ENCODE peak calls at places on chromosomes 3 and 15, in seven cellular contexts. One of them, this sample, is unnamed.

GRCh38 chr15:85872125-85872524 is 77.4 kb upstream of the KLHL25 start:
- DNase-seq in lower lobe of right lung: no peak
- DNase-seq in activated naive CD4-positive, alpha-beta T cell treated with Interleukin-2 at 50 U/mL for 16 hours: no peak
- DNase-seq in ovary: no peak
- DNase-seq in DMS153: no peak
- DNase-seq in pulmonary artery endothelial cell: no peak
- DNase-seq in stimulated activated CD4-positive, alpha-beta T cell treated with anti-CD3 and anti-CD28 coated beads, Interleukin-1b, Interleukin-23, amount 100 ng/mL, for 48 hours: no peak
- DNase-seq in this sample: no peak

GRCh38 chr3:45367451-45367850 is 20.9 kb upstream of the LARS2 start:
- DNase-seq in lower lobe of right lung: no peak
- DNase-seq in activated naive CD4-positive, alpha-beta T cell treated with Interleukin-2 at 50 U/mL for 16 hours: no peak
- DNase-seq in ovary: no peak
- DNase-seq in DMS153: no peak
- DNase-seq in pulmonary artery endothelial cell: no peak
- DNase-seq in stimulated activated CD4-positive, alpha-beta T cell treated with anti-CD3 and anti-CD28 coated beads, Interleukin-1b, Interleukin-23, amount 100 ng/mL, for 48 hours: no peak
- DNase-seq in this sample: no peak

GRCh38 chr3:128266453-128266852 is 113.2 kb downstream of the EEFSEC start:
- DNase-seq in lower lobe of right lung: no peak
- DNase-seq in activated naive CD4-positive, alpha-beta T cell treated with Interleukin-2 at 50 U/mL for 16 hours: no peak
- DNase-seq in ovary: no peak
- DNase-seq in DMS153: no peak
- DNase-seq in pulmonary artery endothelial cell: no peak
- DNase-seq in stimulated activated CD4-positive, alpha-beta T cell treated with anti-CD3 and anti-CD28 coated beads, Interleukin-1b, Interleukin-23, amount 100 ng/mL, for 48 hours: no peak
- DNase-seq in this sample: no peak

GRCh38 chr3:43497905-43498365 is 123.9 kb downstream of the ANO10 start:
- DNase-seq in lower lobe of right lung: no peak
- DNase-seq in activated naive CD4-positive, alpha-beta T cell treated with Interleukin-2 at 50 U/mL for 16 hours: no peak
- DNase-seq in ovary: no peak
- DNase-seq in DMS153: no peak
- DNase-seq in pulmonary artery endothelial cell: no peak
- DNase-seq in stimulated activated CD4-positive, alpha-beta T cell treated with anti-CD3 and anti-CD28 coated beads, Interleukin-1b, Interleukin-23, amount 100 ng/mL, for 48 hours: no peak
- DNase-seq in this sample: no peak

GRCh38 chr15:92643849-92644815 is 11.4 kb downstream of the FAM174B start:
- DNase-seq in lower lobe of right lung: no peak
- DNase-seq in activated naive CD4-positive, alpha-beta T cell treated with Interleukin-2 at 50 U/mL for 16 hours: no peak
- DNase-seq in ovary: no peak
- DNase-seq in DMS153: peak; percentile 3
- DNase-seq in pulmonary artery endothelial cell: no peak
- DNase-seq in stimulated activated CD4-positive, alpha-beta T cell treated with anti-CD3 and anti-CD28 coated beads, Interleukin-1b, Interleukin-23, amount 100 ng/mL, for 48 hours: no peak
- DNase-seq in this sample: no peak

GRCh38 chr3:16456784-16457415 is 56.6 kb downstream of the RFTN1 start:
- DNase-seq in lower lobe of right lung: no peak
- DNase-seq in activated naive CD4-positive, alpha-beta T cell treated with Interleukin-2 at 50 U/mL for 16 hours: no peak
- DNase-seq in ovary: peak; percentile 56
- DNase-seq in DMS153: no peak
- DNase-seq in pulmonary artery endothelial cell: no peak
- DNase-seq in stimulated activated CD4-positive, alpha-beta T cell treated with anti-CD3 and anti-CD28 coated beads, Interleukin-1b, Interleukin-23, amount 100 ng/mL, for 48 hours: no peak
- DNase-seq in this sample: no peak

GRCh38 chr3:76369170-76369569 is 583.8 kb upstream of the ZNF717 start:
- DNase-seq in lower lobe of right lung: no peak
- DNase-seq in activated naive CD4-positive, alpha-beta T cell treated with Interleukin-2 at 50 U/mL for 16 hours: no peak
- DNase-seq in ovary: no peak
- DNase-seq in DMS153: no peak
- DNase-seq in pulmonary artery endothelial cell: no peak
- DNase-seq in stimulated activated CD4-positive, alpha-beta T cell treated with anti-CD3 and anti-CD28 coated beads, Interleukin-1b, Interleukin-23, amount 100 ng/mL, for 48 hours: no peak
- DNase-seq in this sample: no peak

GRCh38 chr3:64179860-64180259 is 45.4 kb downstream of the PRICKLE2 start:
- DNase-seq in lower lobe of right lung: no peak
- DNase-seq in activated naive CD4-positive, alpha-beta T cell treated with Interleukin-2 at 50 U/mL for 16 hours: no peak
- DNase-seq in ovary: no peak
- DNase-seq in DMS153: no peak
- DNase-seq in pulmonary artery endothelial cell: no peak
- DNase-seq in stimulated activated CD4-positive, alpha-beta T cell treated with anti-CD3 and anti-CD28 coated beads, Interleukin-1b, Interleukin-23, amount 100 ng/mL, for 48 hours: no peak
- DNase-seq in this sample: no peak

GRCh38 chr15:31298707-31299172 is 27.9 kb upstream of the KLF13 start:
- DNase-seq in lower lobe of right lung: no peak
- DNase-seq in activated naive CD4-positive, alpha-beta T cell treated with Interleukin-2 at 50 U/mL for 16 hours: no peak
- DNase-seq in ovary: no peak
- DNase-seq in DMS153: no peak
- DNase-seq in pulmonary artery endothelial cell: no peak
- DNase-seq in stimulated activated CD4-positive, alpha-beta T cell treated with anti-CD3 and anti-CD28 coated beads, Interleukin-1b, Interleukin-23, amount 100 ng/mL, for 48 hours: no peak
- DNase-seq in this sample: no peak

GRCh38 chr15:48596841-48597240 is 48.7 kb downstream of the FBN1 start:
- DNase-seq in lower lobe of right lung: no peak
- DNase-seq in activated naive CD4-positive, alpha-beta T cell treated with Interleukin-2 at 50 U/mL for 16 hours: no peak
- DNase-seq in ovary: no peak
- DNase-seq in DMS153: no peak
- DNase-seq in pulmonary artery endothelial cell: no peak
- DNase-seq in stimulated activated CD4-positive, alpha-beta T cell treated with anti-CD3 and anti-CD28 coated beads, Interleukin-1b, Interleukin-23, amount 100 ng/mL, for 48 hours: no peak
- DNase-seq in this sample: no peak

GRCh38 chr3:12643010-12643380 is 20.9 kb downstream of the RAF1 start:
- DNase-seq in lower lobe of right lung: no peak
- DNase-seq in activated naive CD4-positive, alpha-beta T cell treated with Interleukin-2 at 50 U/mL for 16 hours: no peak
- DNase-seq in ovary: no peak
- DNase-seq in DMS153: no peak
- DNase-seq in pulmonary artery endothelial cell: no peak
- DNase-seq in stimulated activated CD4-positive, alpha-beta T cell treated with anti-CD3 and anti-CD28 coated beads, Interleukin-1b, Interleukin-23, amount 100 ng/mL, for 48 hours: no peak
- DNase-seq in this sample: no peak

GRCh38 chr3:45958333-45958791 is 15.1 kb downstream of the CXCR6 start:
- DNase-seq in lower lobe of right lung: no peak
- DNase-seq in activated naive CD4-positive, alpha-beta T cell treated with Interleukin-2 at 50 U/mL for 16 hours: no peak
- DNase-seq in ovary: no peak
- DNase-seq in DMS153: no peak
- DNase-seq in pulmonary artery endothelial cell: no peak
- DNase-seq in stimulated activated CD4-positive, alpha-beta T cell treated with anti-CD3 and anti-CD28 coated beads, Interleukin-1b, Interleukin-23, amount 100 ng/mL, for 48 hours: no peak
- DNase-seq in this sample: no peak

GRCh38 chr15:62887113-62887570 is 155.4 kb upstream of the TPM1 start:
- DNase-seq in lower lobe of right lung: no peak
- DNase-seq in activated naive CD4-positive, alpha-beta T cell treated with Interleukin-2 at 50 U/mL for 16 hours: no peak
- DNase-seq in ovary: no peak
- DNase-seq in DMS153: no peak
- DNase-seq in pulmonary artery endothelial cell: no peak
- DNase-seq in stimulated activated CD4-positive, alpha-beta T cell treated with anti-CD3 and anti-CD28 coated beads, Interleukin-1b, Interleukin-23, amount 100 ng/mL, for 48 hours: no peak
- DNase-seq in this sample: no peak

GRCh38 chr3:137509354-137510045 is 254.6 kb upstream of the SOX14 start:
- DNase-seq in lower lobe of right lung: no peak
- DNase-seq in activated naive CD4-positive, alpha-beta T cell treated with Interleukin-2 at 50 U/mL for 16 hours: no peak
- DNase-seq in ovary: no peak
- DNase-seq in DMS153: no peak
- DNase-seq in pulmonary artery endothelial cell: no peak
- DNase-seq in stimulated activated CD4-positive, alpha-beta T cell treated with anti-CD3 and anti-CD28 coated beads, Interleukin-1b, Interleukin-23, amount 100 ng/mL, for 48 hours: no peak
- DNase-seq in this sample: no peak

GRCh38 chr3:141441381-141442365 is 45.2 kb upstream of the RASA2 start:
- DNase-seq in lower lobe of right lung: peak; percentile 85
- DNase-seq in activated naive CD4-positive, alpha-beta T cell treated with Interleukin-2 at 50 U/mL for 16 hours: peak; percentile 83
- DNase-seq in ovary: peak; percentile 60
- DNase-seq in DMS153: peak; percentile 5
- DNase-seq in pulmonary artery endothelial cell: no peak
- DNase-seq in stimulated activated CD4-positive, alpha-beta T cell treated with anti-CD3 and anti-CD28 coated beads, Interleukin-1b, Interleukin-23, amount 100 ng/mL, for 48 hours: peak; percentile 80
- DNase-seq in this sample: peak; percentile 45

GRCh38 chr3:52277972-52278509 is 408 bp downstream of the WDR82 start:
- DNase-seq in lower lobe of right lung: peak; percentile 83
- DNase-seq in activated naive CD4-positive, alpha-beta T cell treated with Interleukin-2 at 50 U/mL for 16 hours: no peak
- DNase-seq in ovary: no peak
- DNase-seq in DMS153: no peak
- DNase-seq in pulmonary artery endothelial cell: no peak
- DNase-seq in stimulated activated CD4-positive, alpha-beta T cell treated with anti-CD3 and anti-CD28 coated beads, Interleukin-1b, Interleukin-23, amount 100 ng/mL, for 48 hours: no peak
- DNase-seq in this sample: no peak

GRCh38 chr3:61561374-61562041 is at the start of gene PTPRG:
- DNase-seq in lower lobe of right lung: peak; percentile 85
- DNase-seq in activated naive CD4-positive, alpha-beta T cell treated with Interleukin-2 at 50 U/mL for 16 hours: no peak
- DNase-seq in ovary: peak; percentile 94
- DNase-seq in DMS153: peak; percentile 76
- DNase-seq in pulmonary artery endothelial cell: peak; percentile 79
- DNase-seq in stimulated activated CD4-positive, alpha-beta T cell treated with anti-CD3 and anti-CD28 coated beads, Interleukin-1b, Interleukin-23, amount 100 ng/mL, for 48 hours: peak; percentile 15
- DNase-seq in this sample: peak; percentile 72

GRCh38 chr3:3065876-3066275 is 44.3 kb downstream of the IL5RA start:
- DNase-seq in lower lobe of right lung: no peak
- DNase-seq in activated naive CD4-positive, alpha-beta T cell treated with Interleukin-2 at 50 U/mL for 16 hours: no peak
- DNase-seq in ovary: no peak
- DNase-seq in DMS153: no peak
- DNase-seq in pulmonary artery endothelial cell: no peak
- DNase-seq in stimulated activated CD4-positive, alpha-beta T cell treated with anti-CD3 and anti-CD28 coated beads, Interleukin-1b, Interleukin-23, amount 100 ng/mL, for 48 hours: no peak
- DNase-seq in this sample: no peak

GRCh38 chr15:61651267-61651666 is 409.0 kb downstream of the VPS13C start:
- DNase-seq in lower lobe of right lung: no peak
- DNase-seq in activated naive CD4-positive, alpha-beta T cell treated with Interleukin-2 at 50 U/mL for 16 hours: no peak
- DNase-seq in ovary: no peak
- DNase-seq in DMS153: no peak
- DNase-seq in pulmonary artery endothelial cell: no peak
- DNase-seq in stimulated activated CD4-positive, alpha-beta T cell treated with anti-CD3 and anti-CD28 coated beads, Interleukin-1b, Interleukin-23, amount 100 ng/mL, for 48 hours: no peak
- DNase-seq in this sample: no peak

GRCh38 chr3:118846176-118846575 is 188.5 kb downstream of the IGSF11 start:
- DNase-seq in lower lobe of right lung: no peak
- DNase-seq in activated naive CD4-positive, alpha-beta T cell treated with Interleukin-2 at 50 U/mL for 16 hours: no peak
- DNase-seq in ovary: no peak
- DNase-seq in DMS153: no peak
- DNase-seq in pulmonary artery endothelial cell: no peak
- DNase-seq in stimulated activated CD4-positive, alpha-beta T cell treated with anti-CD3 and anti-CD28 coated beads, Interleukin-1b, Interleukin-23, amount 100 ng/mL, for 48 hours: no peak
- DNase-seq in this sample: no peak

GRCh38 chr15:45549831-45550230 is 27.3 kb upstream of the SLC30A4 start:
- DNase-seq in lower lobe of right lung: no peak
- DNase-seq in activated naive CD4-positive, alpha-beta T cell treated with Interleukin-2 at 50 U/mL for 16 hours: no peak
- DNase-seq in ovary: no peak
- DNase-seq in DMS153: no peak
- DNase-seq in pulmonary artery endothelial cell: no peak
- DNase-seq in stimulated activated CD4-positive, alpha-beta T cell treated with anti-CD3 and anti-CD28 coated beads, Interleukin-1b, Interleukin-23, amount 100 ng/mL, for 48 hours: no peak
- DNase-seq in this sample: no peak

GRCh38 chr15:80204231-80204630 is 47.8 kb downstream of the CTXND1 start:
- DNase-seq in lower lobe of right lung: no peak
- DNase-seq in activated naive CD4-positive, alpha-beta T cell treated with Interleukin-2 at 50 U/mL for 16 hours: no peak
- DNase-seq in ovary: no peak
- DNase-seq in DMS153: no peak
- DNase-seq in pulmonary artery endothelial cell: no peak
- DNase-seq in stimulated activated CD4-positive, alpha-beta T cell treated with anti-CD3 and anti-CD28 coated beads, Interleukin-1b, Interleukin-23, amount 100 ng/mL, for 48 hours: no peak
- DNase-seq in this sample: no peak

This sample was measured in posterior cingulate gyrus.